ENCODE peak calls at places on chromosome 18, in seven cellular contexts. W is GM04504, P is kidney tubule cell, K is HFF-Myc, Z is endodermal cell, J is left ventricle myocardium superior, U is GF-D8. E is an unnamed sample.

GRCh38 chr18:33212363-33212762 is 228.2 kb downstream of the CCDC178 start:
- DNase-seq in Z (no peak), U (no peak), P (no peak), W (no peak), K (no peak), J (no peak), E (no peak)

GRCh38 chr18:75551071-75551470 is 123.6 kb upstream of the SMIM21 start:
- DNase-seq in P (no peak), Z (no peak), J (no peak), U (no peak), W (no peak), K (no peak), E (no peak)

GRCh38 chr18:60413944-60414547 is 41.5 kb upstream of the MC4R start:
- DNase-seq in P (peak), U (no peak), J (no peak), K (no peak), Z (peak), W (no peak), E (peak)

GRCh38 chr18:26459884-26460283 is 88.5 kb downstream of the KCTD1 start:
- DNase-seq in J (no peak), W (no peak), K (no peak), P (no peak), U (no peak), Z (no peak), E (no peak)

GRCh38 chr18:4318311-4318710 is 136.8 kb downstream of the DLGAP1 start:
- DNase-seq in U (no peak), P (no peak), Z (no peak), J (no peak), K (no peak), W (no peak), E (no peak)

GRCh38 chr18:70461323-70462077 is 172.7 kb downstream of the SOCS6 start:
- DNase-seq in Z (no peak), J (no peak), U (no peak), W (no peak), P (no peak), K (no peak), E (no peak)

GRCh38 chr18:76353046-76353445 is 142.0 kb downstream of the ZNF516 start:
- DNase-seq in U (no peak), W (no peak), K (no peak), J (no peak), Z (no peak), P (no peak), E (no peak)

GRCh38 chr18:55407774-55408535 is 180.0 kb downstream of the TCF4 start:
- DNase-seq in K (no peak), P (no peak), U (no peak), J (no peak), Z (no peak), W (no peak), E (no peak)

GRCh38 chr18:61531891-61532290 is 198.7 kb downstream of the CDH20 start:
- DNase-seq in K (no peak), U (no peak), P (no peak), Z (no peak), W (no peak), J (no peak), E (no peak)

GRCh38 chr18:36809590-36810381 is 19.0 kb downstream of the TPGS2 start:
- DNase-seq in K (no peak), Z (peak), W (peak), U (peak), J (no peak), P (peak), E (peak)

GRCh38 chr18:13369756-13370510 is 151.4 kb downstream of the LDLRAD4 start:
- DNase-seq in P (peak), Z (peak), K (no peak), U (no peak), W (no peak), J (no peak), E (no peak)

GRCh38 chr18:35193313-35193712 is 47.5 kb upstream of the ZNF397 start:
- DNase-seq in K (no peak), U (no peak), Z (no peak), P (no peak), J (no peak), W (no peak), E (no peak)

GRCh38 chr18:72107647-72108046 is 436.5 kb downstream of the CBLN2 start:
- DNase-seq in K (no peak), P (peak), J (no peak), U (no peak), W (no peak), Z (peak), E (peak)

GRCh38 chr18:7904529-7904928 is 337.4 kb downstream of the PTPRM start:
- DNase-seq in K (peak), J (no peak), P (peak), W (peak), Z (no peak), U (no peak), E (no peak)

GRCh38 chr18:23689616-23690504 is 607 bp downstream of the LAMA3 start:
- DNase-seq in J (peak), P (peak), K (no peak), Z (peak), W (no peak), U (no peak), E (peak)

GRCh38 chr18:58297198-58297597 is 253.2 kb downstream of the NEDD4L start:
- DNase-seq in K (peak), W (no peak), U (no peak), Z (no peak), J (no peak), P (peak), E (no peak)

GRCh38 chr18:46385124-46385523 is 271.9 kb downstream of the LOXHD1 start:
- DNase-seq in K (no peak), P (no peak), J (no peak), Z (no peak), W (no peak), U (no peak), E (no peak)

GRCh38 chr18:49052891-49053644 is 102.3 kb upstream of the SMAD7 start:
- DNase-seq in J (no peak), P (no peak), K (peak), Z (no peak), U (peak), W (peak), E (no peak)

GRCh38 chr18:77068890-77069312 is 63.7 kb downstream of the MBP start:
- DNase-seq in Z (no peak), J (peak), U (peak), K (no peak), P (no peak), W (no peak), E (peak)

GRCh38 chr18:61402761-61403160 is 69.5 kb downstream of the CDH20 start:
- DNase-seq in K (no peak), J (no peak), W (no peak), Z (no peak), U (no peak), P (no peak), E (no peak)

E was measured in ACHN.